ENCODE peak calls at places on chromosomes 4 and X, in nine cellular contexts. Q is G401; G is mammary epithelial cell; B is NCI-H2081 treated with DMSO at 0.1 percent for 48 hours; Y is GDM1; I is SW480; F is aorta; P is CD8-positive, alpha-beta memory T cell; S is activated CD8-positive, alpha-beta T cell treated with anti-CD3 and anti-CD28 coated beads for 36 hours. K is an unnamed sample.

GRCh38 chr4:36255575-36255974 is 11.3 kb upstream of the ARAP2 start:
- DNase-seq in Y (peak), S (peak), I (no peak), Q (no peak), B (no peak), F (no peak), P (peak), G (no peak), K (peak)

GRCh38 chrX:17078031-17078730 is 131.7 kb downstream of the REPS2 start:
- DNase-seq in Y (no peak), G (peak), B (no peak), P (no peak), F (no peak), Q (no peak), I (peak), S (no peak), K (peak)

GRCh38 chrX:153874366-153875125 is 11.4 kb downstream of the L1CAM start:
- DNase-seq in B (no peak), Q (no peak), F (no peak), P (no peak), S (no peak), Y (no peak), I (no peak), G (no peak), K (peak)

GRCh38 chr4:71980976-71981375 is 50.8 kb upstream of the NPFFR2 start:
- DNase-seq in Q (no peak), Y (no peak), G (no peak), P (no peak), F (no peak), I (no peak), B (no peak), S (no peak), K (peak)

GRCh38 chrX:106875151-106875550 is 28.0 kb downstream of the RIPPLY1 start:
- DNase-seq in S (no peak), B (no peak), Q (no peak), F (no peak), P (no peak), I (no peak), Y (no peak), G (no peak), K (no peak)

GRCh38 chrX:35115205-35115604 is 172.6 kb downstream of the FAM47B start:
- DNase-seq in B (no peak), Y (no peak), G (no peak), P (no peak), Q (no peak), F (no peak), S (no peak), I (no peak), K (peak)

GRCh38 chr4:99201687-99202086 is 17.4 kb downstream of the ADH6 start:
- DNase-seq in S (no peak), Q (no peak), I (no peak), B (no peak), F (no peak), P (no peak), Y (no peak), G (no peak), K (no peak)

GRCh38 chrX:50707376-50707775 is 106.6 kb downstream of the SHROOM4 start:
- DNase-seq in P (no peak), I (no peak), B (no peak), Q (no peak), G (peak), F (no peak), Y (no peak), S (no peak), K (peak)

GRCh38 chr4:86380176-86380724 is 20.4 kb upstream of the MAPK10 start:
- DNase-seq in B (no peak), S (no peak), Q (no peak), Y (no peak), G (no peak), F (no peak), P (no peak), I (no peak), K (no peak)

GRCh38 chr4:93748380-93748779 is 80.2 kb upstream of the ATOH1 start:
- DNase-seq in I (no peak), B (no peak), F (no peak), G (peak), Q (no peak), P (no peak), S (no peak), Y (no peak), K (no peak)

GRCh38 chrX:129768586-129769466 is 10.9 kb upstream of the SASH3 start:
- DNase-seq in P (no peak), I (peak), Q (no peak), B (no peak), G (no peak), Y (no peak), F (no peak), S (no peak), K (no peak)

GRCh38 chrX:40485427-40485826 is 95.3 kb upstream of the ATP6AP2 start:
- DNase-seq in Y (no peak), G (no peak), B (no peak), Q (no peak), F (no peak), I (no peak), P (no peak), S (no peak), K (no peak)

GRCh38 chrX:5976332-5976731 is 252.3 kb downstream of the NLGN4X start:
- DNase-seq in S (no peak), F (no peak), G (no peak), I (no peak), Y (no peak), Q (no peak), B (no peak), P (no peak), K (no peak)

GRCh38 chrX:1391370-1391706 is 575 bp downstream of the SLC25A6 start:
- DNase-seq in B (no peak), I (no peak), F (no peak), Q (no peak), G (no peak), S (no peak), Y (no peak), P (no peak), K (no peak)

GRCh38 chr4:13881880-13882279 is 254.4 kb upstream of the BOD1L1 start:
- DNase-seq in Q (peak), I (no peak), Y (no peak), P (no peak), G (no peak), B (no peak), F (no peak), S (no peak), K (no peak)

GRCh38 chr4:123396294-123397275 is at the start of gene SPRY1:
- DNase-seq in B (peak), G (peak), Q (peak), F (peak), S (peak), P (peak), I (peak), Y (peak), K (peak)

GRCh38 chrX:112834976-112835375 is 5.7 kb downstream of the AMOT start:
- DNase-seq in S (no peak), B (no peak), Y (no peak), P (no peak), Q (no peak), F (no peak), G (no peak), I (no peak), K (no peak)

GRCh38 chr4:22471419-22471818 is 44.4 kb downstream of the ADGRA3 start:
- DNase-seq in I (no peak), S (no peak), G (no peak), Y (no peak), P (no peak), F (no peak), Q (no peak), B (no peak), K (no peak)

GRCh38 chrX:17944833-17945497 is 83.9 kb upstream of the RAI2 start:
- DNase-seq in S (peak), Q (no peak), F (no peak), P (no peak), I (no peak), B (no peak), G (no peak), Y (no peak), K (no peak)

K was measured in kidney tubule cell.